ENCODE peak calls at places on chromosomes 11 and 22, in eight cellular contexts. Z is GM12892, F is GM23338, X is spleen, C is stomach, Q is HL-60, N is H1, G is transverse colon. A is an unnamed sample.
A peak's percentile ranks its signal among the peaks of the same experiment; 100 is the strongest.

GRCh38 chr11:66119348-66120133 is 49.5 kb downstream of the PACS1 start:
- DNase-seq in Z (no peak), F (peak; percentile 46), X (no peak), C (no peak), Q (no peak), N (no peak), G (no peak), A (peak; percentile 48)

GRCh38 chr22:36471341-36471821 is 10.1 kb downstream of the TXN2 start:
- DNase-seq in Z (no peak), F (no peak), X (no peak), C (no peak), Q (no peak), N (no peak), G (no peak), A (no peak)

GRCh38 chr11:77126861-77127673 is 979 bp upstream of the MYO7A start:
- DNase-seq in Z (peak; percentile 69), F (peak; percentile 67), X (peak; percentile 86), C (peak; percentile 60), Q (peak; percentile 37), N (no peak), G (peak; percentile 68), A (no peak)

GRCh38 chr11:44634401-44635281 is 69.2 kb downstream of the CD82 start:
- DNase-seq in Z (no peak), F (peak; percentile 84), X (peak; percentile 76), C (peak; percentile 35), Q (no peak), N (no peak), G (peak; percentile 51), A (no peak)

GRCh38 chr11:113632981-113633380 is 73.1 kb downstream of the TMPRSS5 start:
- DNase-seq in Z (no peak), F (no peak), X (no peak), C (no peak), Q (no peak), N (no peak), G (no peak), A (no peak)

GRCh38 chr11:118427707-118428106 is 8.6 kb upstream of the KMT2A start:
- DNase-seq in Z (no peak), F (no peak), X (no peak), C (no peak), Q (no peak), N (no peak), G (no peak), A (no peak)

GRCh38 chr11:125110996-125111340 is 458 bp downstream of the TMEM218 start:
- DNase-seq in Z (no peak), F (peak; percentile 38), X (no peak), C (no peak), Q (peak; percentile 6), N (no peak), G (peak; percentile 11), A (no peak)

GRCh38 chr11:123719452-123719851 is 22.0 kb downstream of the ZNF202 start:
- DNase-seq in Z (no peak), F (no peak), X (no peak), C (no peak), Q (no peak), N (no peak), G (no peak), A (no peak)

GRCh38 chr11:13896175-13896989 is 66.1 kb upstream of the SPON1 start:
- DNase-seq in Z (no peak), F (no peak), X (no peak), C (no peak), Q (no peak), N (no peak), G (no peak), A (no peak)

GRCh38 chr22:38456841-38457699 is 2.1 kb upstream of the KCNJ4 start:
- DNase-seq in Z (no peak), F (no peak), X (no peak), C (no peak), Q (no peak), N (no peak), G (no peak), A (no peak)

GRCh38 chr11:113160652-113161051 is 153.7 kb upstream of the TTC12 start:
- DNase-seq in Z (no peak), F (no peak), X (no peak), C (no peak), Q (no peak), N (no peak), G (no peak), A (no peak)

GRCh38 chr11:108895579-108896480 is 231.0 kb downstream of the DDX10 start:
- DNase-seq in Z (no peak), F (no peak), X (no peak), C (no peak), Q (peak; percentile 37), N (no peak), G (no peak), A (peak; percentile 86)

GRCh38 chr11:57300785-57301184 is 24.0 kb downstream of the TNKS1BP1 start:
- DNase-seq in Z (no peak), F (no peak), X (no peak), C (no peak), Q (no peak), N (no peak), G (no peak), A (no peak)

GRCh38 chr11:62707277-62707771 is at the start of the genes BSCL2 and GNG3:
- DNase-seq in Z (no peak), F (peak; percentile 99), X (peak; percentile 84), C (no peak), Q (no peak), N (peak; percentile 96), G (no peak), A (no peak)

GRCh38 chr11:38818720-38819119 is 2220.7 kb upstream of the RAG2 start:
- DNase-seq in Z (no peak), F (no peak), X (no peak), C (no peak), Q (no peak), N (no peak), G (no peak), A (no peak)

GRCh38 chr11:29161216-29161615 is 855.6 kb downstream of the KCNA4 start:
- DNase-seq in Z (no peak), F (no peak), X (no peak), C (no peak), Q (no peak), N (no peak), G (no peak), A (no peak)

GRCh38 chr11:84412862-84413261 is 1126.7 kb upstream of the CCDC90B start:
- DNase-seq in Z (no peak), F (no peak), X (no peak), C (no peak), Q (no peak), N (no peak), G (no peak), A (no peak)
- TF ChIP-seq POLR2AphosphoS5 in Z (no peak), F (no peak), X (no peak), C (no peak), Q (no peak), N (no peak), G (no peak), A (no peak)

DNA sequence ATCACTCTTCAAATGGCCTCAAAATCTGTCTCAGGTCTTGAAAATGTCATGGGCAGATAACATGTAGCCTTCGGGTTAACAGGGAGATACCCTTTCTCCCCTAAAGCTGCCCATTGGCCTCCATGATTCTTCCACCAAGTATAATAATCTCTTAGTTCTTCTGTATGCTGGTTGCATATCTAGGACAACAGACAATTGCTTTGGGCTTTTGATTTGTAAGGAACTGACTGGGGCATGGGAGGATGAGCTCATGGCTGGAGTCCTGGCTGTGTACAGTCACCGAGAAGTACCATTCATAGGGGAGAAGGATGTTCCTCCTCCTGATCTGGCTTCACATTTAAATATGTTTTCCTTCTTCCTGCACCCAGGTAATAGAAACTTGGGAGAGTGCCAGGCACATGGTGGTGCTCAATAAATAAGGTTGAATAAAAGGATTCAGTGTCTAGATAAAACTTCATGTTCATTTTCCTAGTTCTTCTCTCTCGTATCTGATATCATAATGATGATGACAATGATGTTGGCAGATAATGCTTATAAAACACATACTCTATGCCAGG is 2.8 kb upstream of the AMPD3 start:
- DNase-seq in Z (no peak), F (no peak), X (no peak), C (no peak), Q (no peak), N (no peak), G (no peak), A (no peak)
- TF ChIP-seq POLR2AphosphoS5 in Z (no peak), F (no peak), X (no peak), C (no peak), Q (no peak), N (no peak), G (no peak), A (no peak)

DNA sequence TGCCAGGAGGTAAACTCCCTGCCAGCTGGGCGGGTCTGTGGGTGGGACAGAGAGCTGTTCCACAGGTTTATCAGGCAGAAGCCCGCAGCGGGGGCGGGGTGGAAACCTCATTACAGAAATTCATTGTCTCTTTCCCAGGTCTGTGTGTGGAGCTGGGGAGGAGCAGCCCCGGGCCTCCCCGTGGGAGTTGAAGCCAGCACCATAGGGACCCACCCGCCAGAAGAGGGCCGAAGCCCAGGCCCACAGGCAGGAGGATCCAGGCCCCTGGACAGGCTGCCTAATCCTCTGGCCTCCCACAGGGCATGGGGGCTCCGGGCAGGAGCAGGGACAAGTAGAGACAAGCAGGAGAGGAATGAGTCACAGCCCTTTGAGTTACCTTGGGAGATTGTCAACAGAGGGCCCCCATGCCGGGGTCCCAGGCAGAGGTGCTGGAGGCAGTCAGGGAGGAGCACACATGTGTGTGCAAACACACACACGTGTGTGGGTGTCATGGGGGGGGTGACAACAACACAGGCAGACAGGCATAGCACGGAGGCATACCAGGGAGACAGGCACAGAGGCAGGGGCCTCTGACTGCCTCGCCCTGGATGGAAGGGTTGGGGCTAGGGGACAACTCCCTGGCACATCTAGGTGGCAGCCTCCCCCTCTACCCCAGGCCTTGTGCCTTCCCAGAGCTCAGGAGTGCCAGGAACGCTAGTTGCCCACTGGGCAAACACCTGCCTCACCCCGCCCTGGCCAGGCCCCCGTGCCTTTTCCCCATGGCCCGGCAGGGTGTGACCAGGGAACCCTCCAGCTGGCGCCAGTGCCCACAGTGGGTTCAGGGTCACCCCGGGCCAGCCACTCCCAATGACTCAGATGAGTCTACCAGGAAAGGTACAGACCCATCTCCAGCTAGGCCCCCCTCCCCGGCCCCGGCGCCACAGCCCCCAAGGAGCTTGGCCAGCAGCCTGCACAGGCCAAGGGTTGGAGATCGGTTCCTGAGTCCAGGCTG is 1.3 kb downstream of the CDC42BPG start:
- DNase-seq in Z (no peak), F (no peak), X (peak; percentile 81), C (peak; percentile 82), Q (no peak), N (no peak), G (peak; percentile 87), A (no peak)
- TF ChIP-seq POLR2AphosphoS5 in Z (no peak), F (no peak), X (peak; percentile 32), C (peak; percentile 33), Q (no peak), N (no peak), G (peak; percentile 64), A (no peak)

DNA sequence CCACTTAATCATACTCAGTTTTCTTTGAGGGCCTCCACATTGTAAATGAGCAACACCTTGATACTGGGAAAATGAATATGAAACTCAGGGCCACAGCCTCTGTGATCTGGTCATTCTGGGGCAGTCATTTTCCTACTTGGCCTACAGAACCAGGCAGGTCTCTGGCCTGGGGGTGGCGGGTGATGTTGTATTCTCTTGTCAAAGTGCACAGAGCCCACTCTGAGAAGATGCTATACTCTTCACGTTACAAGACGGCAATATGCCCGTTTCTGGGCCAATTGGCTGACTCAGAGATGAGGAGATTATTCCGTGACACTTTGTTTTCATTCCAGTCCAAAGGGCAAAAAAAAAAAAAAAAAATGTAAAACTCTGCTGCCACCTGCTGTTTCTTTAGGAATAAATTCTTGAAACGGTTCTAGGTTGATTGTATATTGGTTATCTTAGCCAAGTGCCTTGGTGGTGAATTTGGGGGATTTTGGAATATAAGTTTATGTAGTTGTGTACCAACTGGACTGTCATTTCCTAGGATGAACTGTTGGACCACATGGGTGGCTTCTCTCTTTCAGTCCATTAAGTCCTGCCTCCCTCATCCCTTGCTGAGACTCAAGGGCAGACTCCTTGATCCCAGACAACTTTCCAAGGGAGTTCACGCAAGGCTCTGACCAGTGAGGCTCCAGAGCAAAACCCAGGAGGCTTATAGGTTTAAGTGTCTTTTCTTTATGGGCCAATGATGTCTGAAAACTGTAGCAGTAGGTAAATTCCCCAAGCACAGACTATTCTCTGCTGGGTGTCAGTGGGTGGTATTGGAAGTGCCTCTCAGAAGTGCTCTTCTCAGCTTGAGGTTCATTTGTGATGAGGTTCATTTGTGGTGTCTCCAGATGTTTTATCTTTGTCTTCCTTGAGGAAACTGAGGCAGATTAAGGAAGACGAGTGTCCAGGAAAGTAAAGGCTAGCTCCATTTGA is 18.2 kb downstream of the ADM start:
- DNase-seq in Z (no peak), F (peak; percentile 74), X (no peak), C (peak; percentile 67), Q (no peak), N (no peak), G (peak; percentile 65), A (peak; percentile 90)
- TF ChIP-seq POLR2AphosphoS5 in Z (no peak), F (no peak), X (no peak), C (peak; percentile 66), Q (no peak), N (no peak), G (peak; percentile 68), A (peak; percentile 81)

A was measured in Panc1.